ENCODE peak calls at places on chromosome 22, in seven cellular contexts. N is fibroblast of mammary gland, V is lower leg skin, U is BE2C, G is mesendoderm, H is mucosa of descending colon, O is dorsolateral prefrontal cortex. F is an unnamed sample.

GRCh38 chr22:27613099-27614089 is 188.2 kb downstream of the MN1 start:
- DNase-seq in N (no peak), V (no peak), U (no peak), G (no peak), H (no peak), O (no peak), F (no peak)

GRCh38 chr22:42500164-42500835 is 19.3 kb downstream of the RRP7A start:
- DNase-seq in N (peak), V (peak), U (peak), G (peak), H (peak), O (peak), F (peak)

GRCh38 chr22:22044153-22044552 is 61.6 kb upstream of the TOP3B start:
- DNase-seq in N (no peak), V (no peak), U (no peak), G (no peak), H (no peak), O (no peak), F (no peak)

GRCh38 chr22:46039531-46039930 is 62.6 kb upstream of the WNT7B start:
- DNase-seq in N (no peak), V (no peak), U (no peak), G (no peak), H (no peak), O (no peak), F (no peak)

GRCh38 chr22:24247011-24247507 is 2.2 kb upstream of the GGT5 start:
- DNase-seq in N (peak), V (no peak), U (no peak), G (no peak), H (no peak), O (no peak), F (no peak)

GRCh38 chr22:23110190-23110921 is 31.4 kb downstream of the RSPH14 start:
- DNase-seq in N (no peak), V (no peak), U (peak), G (no peak), H (no peak), O (no peak), F (no peak)

GRCh38 chr22:21802673-21803072 is 64.8 kb downstream of the MAPK1 start:
- DNase-seq in N (no peak), V (no peak), U (no peak), G (no peak), H (no peak), O (no peak), F (no peak)

GRCh38 chr22:43289551-43289963 is 53.6 kb downstream of the SCUBE1 start:
- DNase-seq in N (no peak), V (no peak), U (no peak), G (no peak), H (no peak), O (no peak), F (no peak)

GRCh38 chr22:50731811-50732624 is 6.0 kb upstream of the ACR start:
- DNase-seq in N (peak), V (peak), U (peak), G (no peak), H (no peak), O (peak), F (no peak)

GRCh38 chr22:23222875-23223565 is 42.7 kb downstream of the BCR start:
- DNase-seq in N (no peak), V (no peak), U (no peak), G (no peak), H (no peak), O (no peak), F (no peak)

GRCh38 chr22:23095467-23096342 is 25.4 kb downstream of the GNAZ start:
- DNase-seq in N (no peak), V (no peak), U (no peak), G (no peak), H (no peak), O (no peak), F (no peak)

GRCh38 chr22:47195156-47195675 is 432.8 kb downstream of the TBC1D22A start:
- DNase-seq in N (no peak), V (peak), U (no peak), G (no peak), H (no peak), O (no peak), F (peak)

GRCh38 chr22:36453266-36453607 is 28.2 kb downstream of the TXN2 start:
- DNase-seq in N (no peak), V (no peak), U (no peak), G (no peak), H (no peak), O (no peak), F (no peak)

GRCh38 chr22:47049078-47049609 is 286.7 kb downstream of the TBC1D22A start:
- DNase-seq in N (no peak), V (no peak), U (no peak), G (no peak), H (no peak), O (no peak), F (peak)

GRCh38 chr22:24106385-24107381 is 74.6 kb upstream of the SUSD2 start:
- DNase-seq in N (peak), V (no peak), U (no peak), G (peak), H (no peak), O (no peak), F (no peak)

GRCh38 chr22:46175631-46176030 is 25.3 kb downstream of the PPARA start:
- DNase-seq in N (peak), V (no peak), U (no peak), G (no peak), H (no peak), O (no peak), F (no peak)

GRCh38 chr22:25282671-25283561 is 63.5 kb downstream of the CRYBB2 start:
- DNase-seq in N (no peak), V (no peak), U (peak), G (peak), H (no peak), O (no peak), F (no peak)

GRCh38 chr22:46007003-46007847 is 30.3 kb upstream of the WNT7B start:
- DNase-seq in N (peak), V (peak), U (peak), G (no peak), H (peak), O (no peak), F (peak)

GRCh38 chr22:50676211-50676636 is 3.6 kb downstream of the SHANK3 start:
- DNase-seq in N (no peak), V (peak), U (no peak), G (no peak), H (peak), O (no peak), F (no peak)

GRCh38 chr22:34800265-34800664 is 265.7 kb upstream of the ISX start:
- DNase-seq in N (no peak), V (no peak), U (no peak), G (no peak), H (no peak), O (no peak), F (no peak)

GRCh38 chr22:39414377-39414776 is 14.8 kb downstream of the TAB1 start:
- DNase-seq in N (no peak), V (no peak), U (no peak), G (no peak), H (peak), O (no peak), F (no peak)

GRCh38 chr22:29030618-29031235 is 30.9 kb downstream of the C22orf31 start:
- DNase-seq in N (peak), V (no peak), U (peak), G (peak), H (peak), O (peak), F (peak)

GRCh38 chr22:27573280-27573711 is 228.3 kb downstream of the MN1 start:
- DNase-seq in N (no peak), V (no peak), U (no peak), G (no peak), H (no peak), O (no peak), F (no peak)

GRCh38 chr22:42745118-42745517 is 24.4 kb upstream of the A4GALT start:
- DNase-seq in N (peak), V (no peak), U (no peak), G (no peak), H (no peak), O (no peak), F (no peak)

GRCh38 chr22:25362215-25362882 is 142.9 kb downstream of the CRYBB2 start:
- DNase-seq in N (peak), V (no peak), U (peak), G (peak), H (peak), O (peak), F (peak)

DNA sequence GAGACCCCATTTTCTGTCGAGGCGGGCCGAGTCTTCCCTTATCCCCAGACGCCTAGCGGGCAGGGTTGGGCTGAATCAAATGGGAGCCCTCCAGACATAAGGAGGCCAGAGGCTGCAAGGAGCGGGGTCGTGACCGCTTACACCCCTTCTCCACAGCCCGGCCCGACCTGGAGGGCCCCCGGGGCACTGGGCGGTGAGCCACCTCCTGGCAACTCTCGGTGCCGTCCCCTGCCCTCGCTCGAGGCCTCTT is 499 bp upstream of the GP1BB start:
- DNase-seq in N (no peak), V (no peak), U (no peak), G (no peak), H (no peak), O (no peak), F (no peak)
- H3K4me3 ChIP-seq in N (no peak), V (no peak), U (no peak), G (no peak), H (no peak), O (no peak), F (no peak)

GRCh38 chr22:48523761-48524160 is 1303.9 kb downstream of the BRD1 start:
- DNase-seq in N (no peak), V (no peak), U (no peak), G (no peak), H (no peak), O (no peak), F (no peak)

GRCh38 chr22:48523091-48523490 is 1304.6 kb downstream of the BRD1 start:
- DNase-seq in N (no peak), V (no peak), U (no peak), G (no peak), H (no peak), O (no peak), F (no peak)

GRCh38 chr22:48522271-48522670 is 1305.4 kb downstream of the BRD1 start:
- DNase-seq in N (no peak), V (no peak), U (no peak), G (no peak), H (no peak), O (no peak), F (no peak)

GRCh38 chr22:48520207-48520606 is 1307.5 kb downstream of the BRD1 start:
- DNase-seq in N (no peak), V (no peak), U (no peak), G (no peak), H (no peak), O (no peak), F (no peak)

DNA sequence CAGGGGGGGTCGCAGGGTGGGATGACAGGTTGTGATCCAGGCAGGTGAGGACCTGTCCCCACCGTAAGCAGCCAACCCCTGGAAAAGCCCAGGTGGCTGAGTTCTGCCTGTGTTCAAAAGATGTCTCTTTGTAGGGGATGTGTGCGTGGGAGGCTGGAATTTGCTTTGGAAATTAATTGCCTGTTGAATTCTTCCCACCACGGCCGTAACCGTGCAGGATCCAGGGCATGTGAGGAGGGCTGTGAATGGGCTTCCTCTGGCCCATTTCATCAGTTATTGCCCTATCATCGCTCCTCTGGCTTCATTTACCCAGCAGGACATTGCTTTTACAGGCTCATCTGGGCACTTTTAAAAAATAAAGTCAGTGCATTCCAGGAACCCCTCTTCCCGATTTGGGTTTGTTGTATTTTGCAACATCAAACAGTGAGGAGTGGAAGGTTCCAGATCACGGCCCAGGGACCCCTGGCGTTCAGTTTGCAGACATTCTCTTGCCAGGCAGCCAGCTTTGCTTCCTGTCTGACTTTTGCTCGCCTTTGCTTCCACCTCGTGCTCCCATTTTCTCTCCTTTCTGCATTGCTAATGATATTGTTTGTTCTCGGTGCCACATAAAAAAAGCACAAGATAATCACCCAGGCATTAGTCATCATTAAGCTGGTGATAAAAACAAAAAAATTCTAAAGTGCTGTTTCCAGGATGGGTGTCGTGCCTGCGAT is 1306.6 kb downstream of the BRD1 start:
- DNase-seq in N (no peak), V (no peak), U (no peak), G (no peak), H (no peak), O (no peak), F (no peak)
- H3K4me3 ChIP-seq in N (no peak), V (no peak), U (no peak), G (no peak), H (no peak), O (no peak), F (no peak)

DNA sequence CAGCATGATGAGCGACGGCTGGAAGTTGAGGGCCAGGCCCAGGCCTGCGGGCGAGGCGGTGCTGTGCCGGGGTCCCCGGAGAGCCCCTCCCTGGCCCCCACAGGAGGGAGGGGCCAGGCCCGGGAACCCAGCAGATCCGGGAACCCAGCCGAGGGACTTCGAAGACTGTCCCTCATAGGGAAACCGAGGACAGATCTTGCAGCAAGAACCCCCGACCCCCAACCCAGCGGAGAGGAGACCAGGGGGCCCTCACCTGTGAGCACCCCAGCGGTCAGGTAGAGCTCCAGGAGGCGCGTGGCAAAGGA is 2.4 kb downstream of the SLC16A8 start:
- DNase-seq in N (no peak), V (no peak), U (no peak), G (no peak), H (peak), O (no peak), F (peak)
- H3K4me3 ChIP-seq in N (no peak), V (peak), U (peak), G (no peak), H (no peak), O (peak), F (peak)

GRCh38 chr22:17842386-17842785 is 68.1 kb upstream of the BID start:
- DNase-seq in N (no peak), V (no peak), U (peak), G (no peak), H (no peak), O (no peak), F (peak)

GRCh38 chr22:17845340-17845739 is 71.1 kb upstream of the BID start:
- DNase-seq in N (no peak), V (no peak), U (no peak), G (no peak), H (no peak), O (no peak), F (no peak)

GRCh38 chr22:17843189-17843588 is 68.9 kb upstream of the BID start:
- DNase-seq in N (no peak), V (no peak), U (no peak), G (no peak), H (no peak), O (no peak), F (no peak)

GRCh38 chr22:17844150-17844549 is 69.9 kb upstream of the BID start:
- DNase-seq in N (no peak), V (no peak), U (no peak), G (no peak), H (no peak), O (no peak), F (no peak)

DNA sequence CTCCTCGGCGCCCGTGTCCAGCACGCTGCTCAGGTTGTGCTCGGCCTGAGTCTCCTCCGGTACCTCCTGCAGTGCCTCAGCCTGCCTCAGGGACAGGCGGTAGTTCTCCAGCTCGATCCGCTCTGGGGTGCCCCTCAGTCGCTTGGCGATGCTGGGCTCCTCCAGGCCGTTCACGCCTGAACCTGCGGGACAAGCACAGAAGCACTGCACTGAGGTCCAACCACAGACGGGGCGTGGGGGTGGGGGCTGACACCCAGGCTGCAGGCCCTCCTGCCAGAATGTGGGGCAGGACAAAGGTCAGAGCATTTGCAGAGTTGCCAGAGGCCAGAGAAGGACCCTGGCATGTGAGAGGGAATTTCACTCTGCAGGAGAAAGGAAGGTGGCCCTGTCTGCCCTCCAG is 67.6 kb upstream of the BID start:
- DNase-seq in N (no peak), V (no peak), U (no peak), G (no peak), H (peak), O (no peak), F (no peak)
- H3K4me3 ChIP-seq in N (no peak), V (no peak), U (no peak), G (no peak), H (no peak), O (no peak), F (peak)

DNA sequence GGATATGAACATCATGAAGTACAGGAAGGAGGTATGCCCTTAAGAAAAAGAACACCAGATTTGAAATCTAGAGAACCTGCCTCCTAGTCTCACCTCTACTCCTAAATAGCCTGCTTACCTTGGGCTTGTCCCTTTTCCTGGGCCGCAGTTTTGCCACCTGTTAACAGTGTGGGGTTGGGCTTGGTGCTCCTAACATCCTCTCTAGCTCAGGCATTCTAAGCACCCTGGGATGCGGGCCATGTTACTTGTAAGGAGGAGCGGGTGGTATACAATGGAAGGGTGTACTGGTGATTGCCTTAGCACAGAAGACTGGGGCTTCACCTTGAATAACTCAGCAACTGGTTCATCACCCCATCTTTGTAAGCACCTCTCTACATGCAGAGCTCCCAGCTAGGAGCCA is 48.7 kb downstream of the TIMP3 start:
- DNase-seq in N (no peak), V (no peak), U (no peak), G (no peak), H (no peak), O (no peak), F (no peak)
- H3K4me3 ChIP-seq in N (no peak), V (no peak), U (no peak), G (no peak), H (no peak), O (no peak), F (no peak)

DNA sequence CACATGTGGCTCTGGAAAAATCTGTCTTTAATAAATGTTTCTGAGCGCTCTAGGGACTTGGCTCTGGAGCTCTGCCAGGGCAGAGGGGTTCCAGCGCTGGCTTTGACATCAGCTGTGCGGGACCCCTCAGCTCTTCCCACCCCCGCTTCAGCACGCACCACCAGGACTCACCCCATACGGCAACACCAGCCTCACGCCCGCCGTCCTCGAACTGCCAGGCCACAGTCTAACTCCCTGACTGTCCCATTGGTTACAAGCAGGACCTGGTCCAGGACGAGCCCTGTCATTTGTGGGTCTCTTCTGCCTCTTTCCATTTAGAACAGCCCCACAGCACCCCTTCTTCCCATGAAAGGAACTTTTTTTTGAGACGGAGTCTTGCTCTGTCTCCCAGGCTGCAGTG is 81.7 kb downstream of the PHF21B start:
- DNase-seq in N (no peak), V (no peak), U (no peak), G (no peak), H (peak), O (no peak), F (peak)
- H3K4me3 ChIP-seq in N (no peak), V (no peak), U (no peak), G (no peak), H (no peak), O (no peak), F (no peak)

GRCh38 chr22:49212002-49212401 is 615.7 kb downstream of the BRD1 start:
- DNase-seq in N (no peak), V (peak), U (no peak), G (no peak), H (peak), O (no peak), F (peak)

GRCh38 chr22:49212466-49212865 is 615.2 kb downstream of the BRD1 start:
- DNase-seq in N (no peak), V (peak), U (no peak), G (no peak), H (peak), O (peak), F (peak)

GRCh38 chr22:49210606-49211005 is 617.1 kb downstream of the BRD1 start:
- DNase-seq in N (no peak), V (peak), U (no peak), G (no peak), H (no peak), O (peak), F (peak)

GRCh38 chr22:49209452-49210195 is 618.0 kb downstream of the BRD1 start:
- DNase-seq in N (no peak), V (peak), U (peak), G (no peak), H (peak), O (peak), F (peak)

DNA sequence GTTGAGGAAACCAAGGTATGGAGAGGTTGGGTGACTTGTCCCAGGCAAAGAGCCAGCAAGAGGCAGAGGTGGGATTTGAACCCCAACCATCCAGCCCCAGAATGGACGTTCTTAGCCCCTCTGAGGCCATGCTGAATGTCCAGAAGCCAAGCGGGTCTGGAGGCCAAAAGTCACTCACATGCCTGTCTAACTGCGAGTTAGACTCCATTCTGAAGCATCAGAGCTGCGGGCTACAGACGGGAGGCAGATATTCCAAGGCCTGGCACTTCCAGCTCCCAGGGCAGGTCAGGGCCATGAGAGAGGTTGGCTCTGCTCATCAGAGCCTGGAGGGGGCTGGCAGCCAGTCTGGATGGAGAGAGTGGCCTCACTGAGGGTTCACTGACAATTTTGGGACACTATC is 616.5 kb downstream of the BRD1 start:
- DNase-seq in N (no peak), V (peak), U (no peak), G (no peak), H (peak), O (peak), F (peak)
- H3K4me3 ChIP-seq in N (no peak), V (no peak), U (no peak), G (no peak), H (no peak), O (no peak), F (no peak)